ENCODE peak calls at places on chromosomes 6 and 20, in nine cellular contexts. Q is stomach, N is uterus, W is AG10803, S is sigmoid colon, H is astrocyte of the spinal cord, G is cardiac fibroblast, K is heart left ventricle, C is fibroblast of lung. O is an unnamed sample.

GRCh38 chr6:10487668-10488327 is 33.4 kb upstream of the GCNT2 start:
- DNase-seq in Q (no peak), N (no peak), W (no peak), S (no peak), H (no peak), G (no peak), K (no peak), C (no peak), O (no peak)

GRCh38 chr20:50692553-50692933 is 1.2 kb upstream of the RIPOR3 start:
- DNase-seq in Q (no peak), N (no peak), W (no peak), S (no peak), H (no peak), G (no peak), K (no peak), C (no peak), O (no peak)

GRCh38 chr20:50054626-50055511 is 58.1 kb downstream of the UBE2V1 start:
- DNase-seq in Q (peak; percentile 37), N (peak; percentile 31), W (peak; percentile 55), S (no peak), H (peak; percentile 81), G (no peak), K (peak; percentile 41), C (peak; percentile 60), O (no peak)

GRCh38 chr20:44765647-44766367 is 20.1 kb downstream of the KCNK15 start:
- DNase-seq in Q (peak; percentile 36), N (no peak), W (no peak), S (no peak), H (no peak), G (no peak), K (no peak), C (no peak), O (no peak)

GRCh38 chr20:5932796-5933195 is 17.5 kb downstream of the TRMT6 start:
- DNase-seq in Q (no peak), N (no peak), W (no peak), S (no peak), H (no peak), G (no peak), K (no peak), C (no peak), O (no peak)

GRCh38 chr6:66731310-66731709 is 1024.3 kb upstream of the EYS start:
- DNase-seq in Q (no peak), N (no peak), W (no peak), S (no peak), H (peak; percentile 7), G (no peak), K (no peak), C (no peak), O (no peak)

GRCh38 chr6:157143171-157143884 is 180.0 kb downstream of the TMEM242 start:
- DNase-seq in Q (no peak), N (no peak), W (peak; percentile 80), S (no peak), H (peak; percentile 87), G (peak; percentile 83), K (no peak), C (peak; percentile 96), O (no peak)

GRCh38 chr6:98779618-98780017 is 54.8 kb upstream of the POU3F2 start:
- DNase-seq in Q (no peak), N (no peak), W (no peak), S (no peak), H (no peak), G (no peak), K (no peak), C (no peak), O (no peak)

GRCh38 chr6:34476462-34476861 is 10.6 kb downstream of the PACSIN1 start:
- DNase-seq in Q (no peak), N (no peak), W (no peak), S (no peak), H (no peak), G (no peak), K (no peak), C (no peak), O (no peak)

GRCh38 chr6:3068329-3069223 is at the start of gene RIPK1:
- DNase-seq in Q (peak; percentile 96), N (peak; percentile 94), W (peak; percentile 88), S (peak; percentile 97), H (peak; percentile 89), G (peak; percentile 85), K (peak; percentile 95), C (peak; percentile 86), O (no peak)

DNA sequence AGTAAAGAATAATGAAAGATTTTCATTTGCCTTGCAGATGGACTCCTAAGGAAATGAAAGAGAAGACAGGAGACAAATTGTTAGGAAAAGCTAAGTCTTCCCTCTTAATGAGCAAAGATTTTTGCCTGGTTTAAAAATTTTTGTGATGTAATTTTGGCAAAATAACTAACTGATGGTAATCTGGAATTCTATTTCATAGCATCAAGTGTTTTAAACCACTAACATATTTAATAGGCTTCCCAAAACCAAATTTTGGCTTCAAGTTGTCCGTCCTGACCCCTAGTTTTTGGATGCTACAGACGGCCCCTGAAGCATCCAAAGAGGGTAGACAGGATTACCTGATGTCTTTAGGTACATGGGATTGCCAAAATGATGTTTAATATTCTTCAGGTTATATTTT is 124.3 kb downstream of the TPBG start:
- DNase-seq in Q (no peak), N (no peak), W (no peak), S (no peak), H (no peak), G (no peak), K (no peak), C (no peak), O (no peak)
- TF ChIP-seq CTCF in Q (no peak), N (no peak), W (no peak), S (no peak), H (no peak), G (no peak), K (no peak), C (no peak), O (no peak)

GRCh38 chr20:41028359-41029149 is at the start of gene TOP1:
- DNase-seq in Q (peak; percentile 100), N (peak; percentile 100), W (peak; percentile 100), S (peak; percentile 100), H (peak; percentile 100), G (peak; percentile 100), K (peak; percentile 100), C (peak; percentile 100), O (peak; percentile 98)

GRCh38 chr20:41029150-41029872 is 689 bp downstream of the TOP1 start:
- DNase-seq in Q (no peak), N (peak; percentile 36), W (no peak), S (peak; percentile 68), H (no peak), G (peak; percentile 33), K (peak; percentile 40), C (no peak), O (no peak)

GRCh38 chr20:41030536-41031242 is 2.1 kb downstream of the TOP1 start:
- DNase-seq in Q (no peak), N (no peak), W (peak; percentile 63), S (no peak), H (peak; percentile 39), G (peak; percentile 53), K (no peak), C (peak; percentile 58), O (no peak)

GRCh38 chr20:41032243-41032642 is 3.6 kb downstream of the TOP1 start:
- DNase-seq in Q (no peak), N (no peak), W (no peak), S (no peak), H (peak; percentile 26), G (peak; percentile 36), K (no peak), C (peak; percentile 55), O (no peak)

DNA sequence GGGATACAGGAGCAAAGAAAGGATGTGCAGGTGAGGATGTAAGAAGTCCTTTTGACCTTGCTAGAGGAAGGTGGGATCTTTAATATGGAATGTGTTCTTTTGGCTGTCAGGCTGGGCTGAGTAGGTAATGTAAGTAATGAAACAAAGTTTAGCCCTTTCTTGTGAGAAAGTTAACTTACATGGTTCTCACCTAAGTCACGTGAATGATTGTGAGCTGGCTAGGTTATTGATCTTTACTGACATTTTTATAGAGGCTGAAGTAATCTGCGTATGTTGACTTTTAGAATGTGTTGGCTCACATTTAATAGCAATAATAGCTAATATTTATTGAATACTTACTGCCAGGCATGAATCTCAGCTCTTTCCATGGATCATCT is 2.6 kb downstream of the TOP1 start:
- DNase-seq in Q (no peak), N (no peak), W (no peak), S (no peak), H (no peak), G (no peak), K (no peak), C (no peak), O (no peak)
- H3K4me3 ChIP-seq in Q (peak overlapping the region; percentile 87), N (no peak overlapping the region), W (peak overlapping the region; percentile 78), S (peak overlapping the region; percentile 100), H (peak overlapping the region; percentile 53), G (peak overlapping the region; percentile 67), K (peak overlapping the region; percentile 97), C (peak overlapping the region; percentile 100), O (peak overlapping the region; percentile 91)

GRCh38 chr20:25692499-25692898 is 4.2 kb downstream of the ZNF337 start:
- DNase-seq in Q (no peak), N (no peak), W (peak; percentile 22), S (no peak), H (no peak), G (no peak), K (no peak), C (no peak), O (no peak)
- TF ChIP-seq CTCF in Q (no peak), N (no peak), W (peak; percentile 54), S (no peak), H (no peak), G (no peak), K (no peak), C (peak; percentile 17), O (no peak)

GRCh38 chr6:148602136-148602535 is 144.7 kb upstream of the UST start:
- DNase-seq in Q (no peak), N (no peak), W (no peak), S (no peak), H (no peak), G (no peak), K (no peak), C (no peak), O (no peak)

GRCh38 chr6:148595550-148595949 is 151.3 kb upstream of the UST start:
- DNase-seq in Q (no peak), N (no peak), W (no peak), S (no peak), H (no peak), G (no peak), K (no peak), C (no peak), O (no peak)

GRCh38 chr6:148598690-148599089 is 148.1 kb upstream of the UST start:
- DNase-seq in Q (no peak), N (no peak), W (no peak), S (no peak), H (no peak), G (no peak), K (no peak), C (no peak), O (no peak)

GRCh38 chr6:148596886-148597455 is 149.9 kb upstream of the UST start:
- DNase-seq in Q (no peak), N (no peak), W (no peak), S (no peak), H (no peak), G (no peak), K (no peak), C (no peak), O (no peak)

DNA sequence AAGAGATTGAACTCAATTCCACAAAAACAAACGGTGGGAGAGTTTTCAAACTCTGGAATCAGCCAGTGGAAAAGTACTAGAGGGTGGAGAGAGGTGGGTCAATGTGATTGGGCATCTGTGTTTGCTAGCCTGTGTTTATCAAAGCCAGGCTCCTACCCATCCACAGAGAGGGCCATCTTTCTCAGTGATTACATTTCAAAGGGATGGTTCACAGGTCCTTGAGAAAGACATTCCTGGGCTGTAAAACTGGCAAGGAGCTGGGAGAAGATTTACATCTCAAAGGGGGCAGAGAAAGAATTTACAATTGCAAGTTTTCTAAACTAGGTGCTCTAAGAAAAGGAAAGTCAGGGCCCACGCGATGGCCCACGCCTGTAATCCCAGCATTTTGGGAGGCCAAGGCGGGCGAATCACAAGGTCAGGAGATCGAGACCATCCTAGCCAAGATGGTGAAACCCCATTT is 146.8 kb upstream of the UST start:
- DNase-seq in Q (no peak), N (no peak), W (no peak), S (peak; percentile 68), H (no peak), G (no peak), K (no peak), C (no peak), O (no peak)
- H3K4me3 ChIP-seq in Q (no peak overlapping the region), N (no peak overlapping the region), W (no peak overlapping the region), S (no peak overlapping the region), H (no peak overlapping the region), G (no peak overlapping the region), K (no peak overlapping the region), C (no peak overlapping the region), O (no peak overlapping the region)